ENCODE peak calls at places on chromosomes 13 and 19, in four cellular contexts. One of them, this sample, is unnamed.

GRCh38 chr13:40813662-40814454 is 24.4 kb downstream of the SLC25A15 start:
- DNase-seq in tibial artery: no peak
- DNase-seq in tibial nerve: no peak
- DNase-seq in heart right ventricle: no peak
- DNase-seq in this sample: peak; percentile 36

GRCh38 chr19:14530005-14530348 is 583 bp downstream of the TECR start:
- DNase-seq in tibial artery: no peak
- DNase-seq in tibial nerve: no peak
- DNase-seq in heart right ventricle: no peak
- DNase-seq in this sample: no peak

GRCh38 chr13:32883501-32883900 is 132.7 kb upstream of the KL start:
- DNase-seq in tibial artery: no peak
- DNase-seq in tibial nerve: no peak
- DNase-seq in heart right ventricle: no peak
- DNase-seq in this sample: no peak

GRCh38 chr13:100773923-100774641 is 99.5 kb upstream of the TMTC4 start:
- DNase-seq in tibial artery: no peak
- DNase-seq in tibial nerve: no peak
- DNase-seq in heart right ventricle: no peak
- DNase-seq in this sample: no peak

GRCh38 chr19:33194884-33195710 is 967 bp downstream of the LRP3 start:
- DNase-seq in tibial artery: no peak
- DNase-seq in tibial nerve: no peak
- DNase-seq in heart right ventricle: peak; percentile 35
- DNase-seq in this sample: peak; percentile 69

GRCh38 chr13:54185101-54185500 is 1156.5 kb downstream of the OLFM4 start:
- DNase-seq in tibial artery: no peak
- DNase-seq in tibial nerve: no peak
- DNase-seq in heart right ventricle: no peak
- DNase-seq in this sample: no peak

GRCh38 chr13:50386527-50387123 is 371.4 kb downstream of the KCNRG start:
- DNase-seq in tibial artery: no peak
- DNase-seq in tibial nerve: no peak
- DNase-seq in heart right ventricle: no peak
- DNase-seq in this sample: peak; percentile 58

GRCh38 chr13:74115138-74115537 is 19.1 kb downstream of the KLF12 start:
- DNase-seq in tibial artery: no peak
- DNase-seq in tibial nerve: no peak
- DNase-seq in heart right ventricle: no peak
- DNase-seq in this sample: peak; percentile 50

GRCh38 chr19:47497073-47497766 is 13.2 kb upstream of the KPTN start:
- DNase-seq in tibial artery: no peak
- DNase-seq in tibial nerve: no peak
- DNase-seq in heart right ventricle: no peak
- DNase-seq in this sample: no peak

GRCh38 chr13:24282256-24282655 is 27.1 kb upstream of the C1QTNF9 start:
- DNase-seq in tibial artery: no peak
- DNase-seq in tibial nerve: no peak
- DNase-seq in heart right ventricle: no peak
- DNase-seq in this sample: no peak

GRCh38 chr13:47708386-47708785 is 292.7 kb downstream of the SUCLA2 start:
- DNase-seq in tibial artery: no peak
- DNase-seq in tibial nerve: no peak
- DNase-seq in heart right ventricle: no peak
- DNase-seq in this sample: no peak

GRCh38 chr13:21348771-21349170 is 110.3 kb downstream of the ZDHHC20 start:
- DNase-seq in tibial artery: no peak
- DNase-seq in tibial nerve: no peak
- DNase-seq in heart right ventricle: no peak
- DNase-seq in this sample: no peak

GRCh38 chr19:14033946-14034345 is 2.4 kb downstream of the IL27RA start:
- DNase-seq in tibial artery: no peak
- DNase-seq in tibial nerve: no peak
- DNase-seq in heart right ventricle: no peak
- DNase-seq in this sample: no peak

GRCh38 chr13:45849408-45849807 is 2.1 kb downstream of the SIAH3 start:
- DNase-seq in tibial artery: no peak
- DNase-seq in tibial nerve: no peak
- DNase-seq in heart right ventricle: no peak
- DNase-seq in this sample: no peak

GRCh38 chr13:27607125-27607524 is 13.2 kb downstream of the LNX2 start:
- DNase-seq in tibial artery: no peak
- DNase-seq in tibial nerve: no peak
- DNase-seq in heart right ventricle: peak; percentile 23
- DNase-seq in this sample: peak; percentile 6

GRCh38 chr19:13887039-13887438 is 10.1 kb downstream of the NANOS3 start:
- DNase-seq in tibial artery: no peak
- DNase-seq in tibial nerve: no peak
- DNase-seq in heart right ventricle: no peak
- DNase-seq in this sample: no peak

GRCh38 chr19:42850981-42851717 is 28.4 kb downstream of the PSG1 start:
- DNase-seq in tibial artery: peak; percentile 84
- DNase-seq in tibial nerve: peak; percentile 28
- DNase-seq in heart right ventricle: peak; percentile 8
- DNase-seq in this sample: no peak

GRCh38 chr13:111346281-111346680 is 25.8 kb downstream of the TEX29 start:
- DNase-seq in tibial artery: no peak
- DNase-seq in tibial nerve: no peak
- DNase-seq in heart right ventricle: no peak
- DNase-seq in this sample: no peak

GRCh38 chr19:40921005-40921897 is 39.2 kb upstream of the CYP2A7 start:
- DNase-seq in tibial artery: no peak
- DNase-seq in tibial nerve: no peak
- DNase-seq in heart right ventricle: no peak
- DNase-seq in this sample: peak; percentile 8

GRCh38 chr19:52297601-52298358 is 811 bp downstream of the ZNF480 start:
- DNase-seq in tibial artery: no peak
- DNase-seq in tibial nerve: no peak
- DNase-seq in heart right ventricle: peak; percentile 5
- DNase-seq in this sample: peak; percentile 22

GRCh38 chr13:25276748-25277147 is 10.5 kb downstream of the MTMR6 start:
- DNase-seq in tibial artery: no peak
- DNase-seq in tibial nerve: no peak
- DNase-seq in heart right ventricle: no peak
- DNase-seq in this sample: no peak

GRCh38 chr19:37346091-37346490 is 24.8 kb upstream of the ZNF527 start:
- DNase-seq in tibial artery: no peak
- DNase-seq in tibial nerve: no peak
- DNase-seq in heart right ventricle: no peak
- DNase-seq in this sample: no peak

GRCh38 chr13:48942131-48942530 is 33.6 kb upstream of the FNDC3A start:
- DNase-seq in tibial artery: no peak
- DNase-seq in tibial nerve: no peak
- DNase-seq in heart right ventricle: no peak
- DNase-seq in this sample: peak; percentile 54

GRCh38 chr13:105518086-105518485 is 1017.4 kb downstream of the EFNB2 start:
- DNase-seq in tibial artery: no peak
- DNase-seq in tibial nerve: no peak
- DNase-seq in heart right ventricle: no peak
- DNase-seq in this sample: no peak

GRCh38 chr13:27194895-27195764 is 23.5 kb upstream of the USP12 start:
- DNase-seq in tibial artery: no peak
- DNase-seq in tibial nerve: no peak
- DNase-seq in heart right ventricle: no peak
- DNase-seq in this sample: no peak

GRCh38 chr13:99988469-99989375 is 7.1 kb downstream of the ZIC2 start:
- DNase-seq in tibial artery: no peak
- DNase-seq in tibial nerve: no peak
- DNase-seq in heart right ventricle: no peak
- DNase-seq in this sample: no peak

GRCh38 chr13:30119476-30119875 is 187.9 kb downstream of the KATNAL1 start:
- DNase-seq in tibial artery: no peak
- DNase-seq in tibial nerve: no peak
- DNase-seq in heart right ventricle: no peak
- DNase-seq in this sample: no peak

GRCh38 chr13:74869846-74870245 is 612.1 kb downstream of the TBC1D4 start:
- DNase-seq in tibial artery: no peak
- DNase-seq in tibial nerve: no peak
- DNase-seq in heart right ventricle: no peak
- DNase-seq in this sample: no peak

GRCh38 chr13:25018729-25019115 is 77.2 kb upstream of the PABPC3 start:
- DNase-seq in tibial artery: no peak
- DNase-seq in tibial nerve: no peak
- DNase-seq in heart right ventricle: no peak
- DNase-seq in this sample: no peak

GRCh38 chr19:47582320-47582909 is 9.5 kb upstream of the ZNF541 start:
- DNase-seq in tibial artery: no peak
- DNase-seq in tibial nerve: no peak
- DNase-seq in heart right ventricle: no peak
- DNase-seq in this sample: peak; percentile 92

GRCh38 chr19:33429891-33430673 is 56.6 kb downstream of the CEBPG start:
- DNase-seq in tibial artery: no peak
- DNase-seq in tibial nerve: no peak
- DNase-seq in heart right ventricle: no peak
- DNase-seq in this sample: no peak

GRCh38 chr19:17997969-17998826 is 9.8 kb upstream of the ARRDC2 start:
- DNase-seq in tibial artery: no peak
- DNase-seq in tibial nerve: no peak
- DNase-seq in heart right ventricle: no peak
- DNase-seq in this sample: no peak

GRCh38 chr13:33690321-33690720 is 127.6 kb upstream of the RFC3 start:
- DNase-seq in tibial artery: no peak
- DNase-seq in tibial nerve: no peak
- DNase-seq in heart right ventricle: no peak
- DNase-seq in this sample: no peak

GRCh38 chr13:75554981-75555380 is 5.4 kb downstream of the UCHL3 start:
- DNase-seq in tibial artery: no peak
- DNase-seq in tibial nerve: no peak
- DNase-seq in heart right ventricle: no peak
- DNase-seq in this sample: no peak

GRCh38 chr19:47518139-47518538 is 3.3 kb upstream of the NAPA start:
- DNase-seq in tibial artery: no peak
- DNase-seq in tibial nerve: no peak
- DNase-seq in heart right ventricle: no peak
- DNase-seq in this sample: no peak

GRCh38 chr19:39127812-39128510 is 2.4 kb downstream of the PAK4 start:
- DNase-seq in tibial artery: no peak
- DNase-seq in tibial nerve: no peak
- DNase-seq in heart right ventricle: no peak
- DNase-seq in this sample: no peak
- H3K27ac ChIP-seq in tibial artery: peak overlapping the region; percentile 80
- H3K27ac ChIP-seq in tibial nerve: peak overlapping the region; percentile 79
- H3K27ac ChIP-seq in heart right ventricle: no peak overlapping the region
- H3K27ac ChIP-seq in this sample: no peak overlapping the region

GRCh38 chr19:7849631-7850428 is 19.8 kb downstream of the EVI5L start:
- DNase-seq in tibial artery: no peak
- DNase-seq in tibial nerve: no peak
- DNase-seq in heart right ventricle: no peak
- DNase-seq in this sample: no peak

GRCh38 chr19:7848779-7849457 is 18.9 kb downstream of the EVI5L start:
- DNase-seq in tibial artery: no peak
- DNase-seq in tibial nerve: no peak
- DNase-seq in heart right ventricle: no peak
- DNase-seq in this sample: no peak

GRCh38 chr19:7850975-7851622 is 21.1 kb downstream of the EVI5L start:
- DNase-seq in tibial artery: no peak
- DNase-seq in tibial nerve: no peak
- DNase-seq in heart right ventricle: no peak
- DNase-seq in this sample: no peak

GRCh38 chr19:7851623-7852500 is 21.8 kb downstream of the EVI5L start:
- DNase-seq in tibial artery: no peak
- DNase-seq in tibial nerve: no peak
- DNase-seq in heart right ventricle: no peak
- DNase-seq in this sample: no peak

GRCh38 chr19:7850429-7850819 is 20.4 kb downstream of the EVI5L start:
- DNase-seq in tibial artery: no peak
- DNase-seq in tibial nerve: no peak
- DNase-seq in heart right ventricle: no peak
- DNase-seq in this sample: no peak
- H3K27ac ChIP-seq in tibial artery: no peak overlapping the region
- H3K27ac ChIP-seq in tibial nerve: no peak overlapping the region
- H3K27ac ChIP-seq in heart right ventricle: no peak overlapping the region
- H3K27ac ChIP-seq in this sample: peak overlapping the region; percentile 65

DNA sequence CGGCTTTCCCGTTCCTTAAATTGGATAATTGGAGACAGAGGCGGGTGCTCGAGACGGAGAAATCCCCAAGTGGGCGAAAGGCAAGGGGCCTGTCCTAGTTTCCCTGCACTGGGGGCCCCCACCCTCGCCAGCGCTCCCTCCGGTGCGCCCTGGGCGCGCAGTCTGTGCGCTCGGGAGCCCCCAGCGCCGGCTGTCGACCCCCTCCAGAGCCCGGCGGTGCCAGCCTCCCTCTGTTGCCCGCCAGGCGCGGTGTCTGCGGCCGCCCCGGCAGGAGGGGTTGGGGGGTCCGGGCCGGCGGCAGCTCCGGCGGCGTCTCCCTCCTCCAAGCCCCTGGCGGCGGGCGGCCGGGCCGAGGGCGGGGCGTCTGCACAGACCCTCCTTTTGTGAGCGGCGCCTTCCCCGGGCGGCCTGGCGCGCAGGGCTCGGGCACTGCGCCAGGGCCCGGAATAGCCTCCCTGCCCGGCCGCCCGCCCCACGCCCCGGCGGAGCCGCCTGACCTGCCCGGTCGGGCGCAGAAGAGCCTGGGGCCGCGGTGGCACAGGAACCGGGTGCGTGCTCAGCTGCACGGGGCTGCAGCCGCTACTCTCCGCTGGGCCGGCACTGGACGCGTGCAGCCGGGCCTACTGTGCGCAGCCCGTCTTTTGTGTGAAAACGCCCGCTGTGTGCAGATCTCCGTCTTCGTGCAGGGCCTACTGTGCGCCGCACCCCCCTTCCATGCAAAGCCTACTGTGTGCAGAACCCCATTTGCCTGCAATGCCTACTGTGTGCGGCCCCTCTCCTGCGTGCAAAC is 13.2 kb downstream of the GADD45B start:
- DNase-seq in tibial artery: no peak
- DNase-seq in tibial nerve: no peak
- DNase-seq in heart right ventricle: peak; percentile 50
- DNase-seq in this sample: peak; percentile 74
- H3K27ac ChIP-seq in tibial artery: peak overlapping the region; percentile 60
- H3K27ac ChIP-seq in tibial nerve: no peak overlapping the region
- H3K27ac ChIP-seq in heart right ventricle: peak overlapping the region; percentile 58
- H3K27ac ChIP-seq in this sample: peak overlapping the region; percentile 53

DNA sequence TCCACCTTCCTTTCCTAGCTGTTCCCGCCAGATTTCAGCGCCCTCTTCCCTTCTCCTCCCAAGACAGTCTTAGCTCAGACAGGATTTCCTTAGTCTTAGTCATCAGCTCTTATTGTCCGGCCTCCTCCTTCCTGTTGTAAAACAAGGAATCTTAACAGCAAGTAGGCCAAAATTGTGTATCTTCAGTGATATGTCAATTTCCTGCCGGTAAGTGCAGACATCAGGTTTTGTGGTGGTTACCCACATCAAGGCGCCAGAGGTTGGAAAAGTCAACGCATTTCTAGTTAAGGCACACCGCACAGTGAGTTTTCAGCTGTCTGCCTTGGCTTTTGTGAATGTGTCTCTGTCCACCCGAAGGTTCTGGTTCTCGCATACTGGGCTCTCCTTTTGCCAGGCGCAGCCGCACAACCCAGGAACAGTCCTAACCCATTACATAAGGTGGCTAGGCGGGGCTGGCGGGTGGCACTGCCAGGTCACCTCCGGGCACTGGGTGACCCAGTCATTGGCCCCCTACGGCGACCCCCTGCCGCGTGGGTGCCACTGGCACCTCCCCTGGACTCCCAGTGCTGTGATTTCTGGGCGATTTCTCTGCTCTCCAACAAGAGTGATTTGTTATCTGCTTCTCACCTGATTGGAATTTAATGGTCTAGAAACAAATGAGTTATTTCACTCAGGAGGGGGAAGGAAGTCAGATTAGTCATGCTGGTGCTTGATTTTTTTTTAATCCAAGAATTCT is 12.9 kb downstream of the COL4A2 start:
- DNase-seq in tibial artery: no peak
- DNase-seq in tibial nerve: no peak
- DNase-seq in heart right ventricle: no peak
- DNase-seq in this sample: peak; percentile 64
- H3K27ac ChIP-seq in tibial artery: peak overlapping the region; percentile 93
- H3K27ac ChIP-seq in tibial nerve: peak overlapping the region; percentile 25
- H3K27ac ChIP-seq in heart right ventricle: peak overlapping the region; percentile 75
- H3K27ac ChIP-seq in this sample: no peak overlapping the region